ENCODE peak calls at places on chromosome 1, in nine cellular contexts. Z is iPS-NIHi11, A is AG08396, L is HTR-8/SVneo, I is DMS79 treated with DMSO at 0.1 percent for 48 hours, Y is GM04504, F is Calu3, Q is GM12865, J is left cardiac atrium. W is an unnamed sample.
A peak's percentile ranks its signal among the peaks of the same experiment; 100 is the strongest.

GRCh38 chr1:8572106-8572505 is 245.3 kb downstream of the RERE start:
- DNase-seq in Z (no peak), A (no peak), L (no peak), I (no peak), Y (no peak), F (no peak), Q (no peak), J (no peak), W (no peak)

GRCh38 chr1:151714820-151715725 is 1.5 kb downstream of the CELF3 start:
- DNase-seq in Z (peak; percentile 59), A (no peak), L (no peak), I (no peak), Y (no peak), F (no peak), Q (no peak), J (no peak), W (no peak)

GRCh38 chr1:89311757-89312156 is 39.1 kb upstream of the GBP5 start:
- DNase-seq in Z (no peak), A (no peak), L (no peak), I (no peak), Y (no peak), F (peak; percentile 37), Q (peak; percentile 14), J (no peak), W (no peak)

GRCh38 chr1:234911787-234912186 is 216.8 kb downstream of the TOMM20 start:
- DNase-seq in Z (peak; percentile 28), A (no peak), L (no peak), I (no peak), Y (no peak), F (no peak), Q (no peak), J (peak; percentile 51), W (no peak)

GRCh38 chr1:36306210-36306901 is at the start of gene SH3D21:
- DNase-seq in Z (peak; percentile 86), A (peak; percentile 47), L (no peak), I (peak; percentile 68), Y (no peak), F (peak; percentile 65), Q (peak; percentile 50), J (no peak), W (no peak)

GRCh38 chr1:25556791-25557476 is 13.5 kb downstream of the LDLRAP1 start:
- DNase-seq in Z (no peak), A (peak; percentile 40), L (no peak), I (no peak), Y (no peak), F (peak; percentile 52), Q (peak; percentile 54), J (no peak), W (no peak)

GRCh38 chr1:176779655-176780328 is 316.8 kb downstream of the PAPPA2 start:
- DNase-seq in Z (no peak), A (no peak), L (no peak), I (no peak), Y (no peak), F (no peak), Q (no peak), J (no peak), W (no peak)

GRCh38 chr1:66315675-66316074 is 218.3 kb upstream of the SGIP1 start:
- DNase-seq in Z (no peak), A (no peak), L (no peak), I (no peak), Y (no peak), F (peak; percentile 63), Q (no peak), J (no peak), W (peak; percentile 10)

GRCh38 chr1:19688041-19688842 is 23.6 kb downstream of the HTR6 start:
- DNase-seq in Z (no peak), A (no peak), L (no peak), I (no peak), Y (no peak), F (no peak), Q (no peak), J (peak; percentile 46), W (no peak)

GRCh38 chr1:69739181-69739580 is 171.5 kb downstream of the LRRC7 start:
- DNase-seq in Z (no peak), A (no peak), L (no peak), I (no peak), Y (no peak), F (no peak), Q (no peak), J (no peak), W (no peak)

GRCh38 chr1:1285102-1285571 is 4.9 kb downstream of the SCNN1D start:
- DNase-seq in Z (no peak), A (no peak), L (no peak), I (no peak), Y (no peak), F (no peak), Q (no peak), J (no peak), W (no peak)

GRCh38 chr1:188986751-188987417 is 1490.8 kb downstream of the BRINP3 start:
- DNase-seq in Z (no peak), A (no peak), L (no peak), I (no peak), Y (no peak), F (no peak), Q (peak; percentile 1), J (no peak), W (no peak)

GRCh38 chr1:235516862-235517446 is 12.7 kb upstream of the B3GALNT2 start:
- DNase-seq in Z (no peak), A (no peak), L (no peak), I (no peak), Y (no peak), F (no peak), Q (peak; percentile 55), J (no peak), W (no peak)

GRCh38 chr1:163820748-163821147 is 499.0 kb downstream of the NUF2 start:
- DNase-seq in Z (no peak), A (no peak), L (no peak), I (no peak), Y (no peak), F (no peak), Q (no peak), J (no peak), W (no peak)

GRCh38 chr1:41396084-41396483 is 34.9 kb downstream of the FOXO6 start:
- DNase-seq in Z (no peak), A (no peak), L (no peak), I (peak; percentile 83), Y (no peak), F (no peak), Q (no peak), J (no peak), W (no peak)

GRCh38 chr1:9592510-9593075 is 3.9 kb downstream of the TMEM201 start:
- DNase-seq in Z (peak; percentile 3), A (no peak), L (no peak), I (no peak), Y (no peak), F (no peak), Q (no peak), J (no peak), W (no peak)

GRCh38 chr1:150234647-150235435 is 1.1 kb downstream of the ANP32E start:
- DNase-seq in Z (peak; percentile 85), A (peak; percentile 86), L (peak; percentile 66), I (peak; percentile 50), Y (peak; percentile 40), F (peak; percentile 86), Q (peak; percentile 96), J (peak; percentile 86), W (peak; percentile 70)